ENCODE peak calls at places on chromosomes 6 and 20, in ten cellular contexts. L is stomach, P is RWPE2, Y is BE2C, W is left ventricle myocardium inferior, I is tibial nerve, R is ovary, B is cardiac muscle cell, K is lower lobe of right lung, N is body of pancreas. S is an unnamed sample.

GRCh38 chr6:151974061-151974617 is 166.7 kb downstream of the ESR1 start:
- DNase-seq in I (no peak), W (no peak), L (no peak), K (no peak), N (no peak), Y (no peak), B (no peak), R (no peak), P (no peak), S (no peak)

GRCh38 chr20:44166008-44166407 is 21.0 kb downstream of the JPH2 start:
- DNase-seq in K (no peak), B (no peak), Y (no peak), N (no peak), P (no peak), L (no peak), R (no peak), W (no peak), I (no peak), S (no peak)

GRCh38 chr6:84274856-84275255 is 47.4 kb upstream of the CEP162 start:
- DNase-seq in P (no peak), Y (no peak), N (no peak), W (no peak), I (no peak), L (no peak), K (no peak), B (no peak), R (no peak), S (no peak)

GRCh38 chr20:25223179-25223661 is 24.7 kb upstream of the PYGB start:
- DNase-seq in W (no peak), B (peak; percentile 86), P (peak; percentile 93), Y (peak; percentile 37), I (no peak), L (peak; percentile 69), R (no peak), N (no peak), K (no peak), S (peak; percentile 46)

GRCh38 chr6:157460182-157460999 is 79.4 kb downstream of the ZDHHC14 start:
- DNase-seq in W (no peak), K (no peak), I (no peak), N (no peak), Y (no peak), R (no peak), L (no peak), B (no peak), P (no peak), S (no peak)

GRCh38 chr6:45074423-45074822 is 253.7 kb upstream of the RUNX2 start:
- DNase-seq in W (no peak), B (peak; percentile 28), I (no peak), L (no peak), P (no peak), K (no peak), N (no peak), Y (no peak), R (no peak), S (no peak)

GRCh38 chr20:52828199-52828598 is 144.0 kb upstream of the TSHZ2 start:
- DNase-seq in K (no peak), Y (no peak), W (no peak), L (no peak), B (no peak), R (no peak), P (no peak), N (no peak), I (no peak), S (no peak)

GRCh38 chr6:149234051-149234962 is 83.2 kb upstream of the TAB2 start:
- DNase-seq in N (no peak), Y (no peak), P (no peak), K (no peak), R (no peak), I (no peak), L (no peak), W (no peak), B (no peak), S (peak; percentile 10)

GRCh38 chr6:135701426-135701825 is 150.1 kb upstream of the PDE7B start:
- DNase-seq in B (no peak), K (no peak), N (no peak), W (no peak), R (no peak), L (no peak), P (no peak), I (no peak), Y (no peak), S (no peak)

GRCh38 chr20:53869466-53870258 is 200.7 kb downstream of the BCAS1 start:
- DNase-seq in W (no peak), I (peak; percentile 88), K (peak; percentile 50), Y (peak; percentile 77), P (peak; percentile 86), N (peak; percentile 87), L (peak; percentile 79), B (peak; percentile 83), R (no peak), S (peak; percentile 94)

GRCh38 chr20:49484180-49485140 is 2.0 kb upstream of the KCNB1 start:
- DNase-seq in W (peak; percentile 78), K (peak; percentile 79), N (peak; percentile 86), Y (peak; percentile 96), R (peak; percentile 90), B (peak; percentile 86), L (peak; percentile 80), I (peak; percentile 67), P (peak; percentile 95), S (peak; percentile 91)
- H3K27me3 ChIP-seq in W (peaks cover 78% of the 10 kb centered on the region), K (peaks cover 65% of the 10 kb centered on the region), N (no peaks in the 10 kb centered on the region), Y (no peaks in the 10 kb centered on the region), R (no peaks in the 10 kb centered on the region), B (peaks cover 59% of the 10 kb centered on the region), L (no peaks in the 10 kb centered on the region), I (no peaks in the 10 kb centered on the region), P (peaks cover 50% of the 10 kb centered on the region), S (peaks cover 2% of the 10 kb centered on the region)

DNA sequence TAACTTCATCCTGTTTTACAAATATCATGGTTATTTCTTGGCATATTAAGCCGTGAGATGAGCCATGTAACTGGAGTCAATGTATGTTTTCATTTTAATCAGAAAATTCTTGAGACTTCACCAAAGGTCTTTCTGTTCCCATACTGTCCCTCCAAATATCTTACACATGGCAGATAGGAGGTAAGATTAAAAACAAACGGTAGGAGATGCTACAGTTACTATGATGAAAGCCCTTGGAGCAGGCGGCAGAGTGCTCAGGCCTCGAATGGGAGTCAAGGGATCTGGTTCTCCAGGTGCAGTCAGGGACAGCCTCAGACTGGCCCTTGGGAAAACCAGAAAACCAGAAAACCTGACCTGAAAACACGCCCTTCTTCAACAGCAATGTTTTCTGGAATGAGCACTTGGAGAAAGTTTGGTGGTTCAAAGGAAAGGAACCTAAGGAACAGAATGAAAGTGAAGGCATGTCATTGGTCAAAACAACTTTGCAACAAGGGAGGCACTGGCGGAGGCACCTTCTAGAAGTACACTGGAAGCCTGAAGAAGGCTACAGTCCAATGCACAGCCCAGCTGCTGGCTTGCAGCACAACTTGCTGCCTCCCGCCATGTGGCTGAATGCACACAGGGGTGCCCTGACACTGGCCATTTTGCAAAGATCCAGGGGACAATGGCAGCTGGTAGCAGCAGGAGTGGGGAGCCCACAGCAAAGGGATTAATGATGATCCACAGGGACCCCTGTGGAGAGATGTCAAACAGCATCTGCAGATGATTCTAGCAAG is 17.4 kb upstream of the FOXO3 start:
- DNase-seq in W (no peak), Y (no peak), P (no peak), I (no peak), L (no peak), N (no peak), B (no peak), K (no peak), R (no peak), S (no peak)
- H3K4me1 ChIP-seq in W (peaks cover 9% of the 10 kb centered on the region), Y (peaks cover 3% of the 10 kb centered on the region), P (no peaks in the 10 kb centered on the region), I (no peaks in the 10 kb centered on the region), L (no peaks in the 10 kb centered on the region), N (peaks cover 11% of the 10 kb centered on the region), B (no peaks in the 10 kb centered on the region), K (peaks cover 10% of the 10 kb centered on the region), R (no peaks in the 10 kb centered on the region), S (no peaks in the 10 kb centered on the region)

DNA sequence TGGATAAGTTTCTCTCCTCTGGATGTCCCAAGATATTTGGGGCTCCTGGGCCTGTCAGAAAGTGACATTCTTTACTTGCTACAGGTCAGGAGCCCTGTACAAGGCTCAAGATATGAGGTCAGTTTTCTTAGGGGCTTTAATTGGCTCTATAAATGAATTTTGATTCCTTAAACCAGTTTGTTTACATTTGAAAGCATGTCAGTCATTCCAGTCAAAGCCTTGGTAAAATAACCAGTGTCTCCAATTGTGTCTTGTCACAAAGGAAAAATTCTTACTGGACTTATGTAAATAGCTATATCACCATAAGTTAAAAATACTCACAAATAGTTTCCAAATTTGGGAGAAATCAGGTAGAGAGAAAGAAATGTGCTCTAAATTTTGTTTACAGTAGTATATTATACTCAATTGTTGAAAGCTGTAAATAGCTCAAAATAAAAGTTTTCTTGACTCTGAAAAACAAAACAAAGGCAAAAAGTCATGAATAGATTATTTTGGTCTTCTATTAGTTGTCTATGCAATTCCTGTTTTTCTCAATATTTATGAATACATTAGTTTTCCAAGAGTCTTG is 22.9 kb downstream of the RNF182 start:
- DNase-seq in B (no peak), I (no peak), K (no peak), L (no peak), Y (no peak), W (no peak), R (no peak), N (no peak), P (no peak), S (no peak)
- H3K9me3 ChIP-seq in B (peaks cover 3% of the 10 kb centered on the region), I (no peaks in the 10 kb centered on the region), K (no peaks in the 10 kb centered on the region), L (peaks cover 4% of the 10 kb centered on the region), Y (no peaks in the 10 kb centered on the region), W (peaks cover 9% of the 10 kb centered on the region), R (no peaks in the 10 kb centered on the region), N (no peaks in the 10 kb centered on the region), P (no peaks in the 10 kb centered on the region), S (peaks cover 3% of the 10 kb centered on the region)

GRCh38 chr20:20869161-20869560 is 156.7 kb upstream of the RALGAPA2 start:
- DNase-seq in K (no peak), I (no peak), P (no peak), L (no peak), W (no peak), B (no peak), R (no peak), N (no peak), Y (no peak), S (no peak)
- H3K27me3 ChIP-seq in K (peaks cover 5% of the 10 kb centered on the region), I (no peaks in the 10 kb centered on the region), P (peaks cover 21% of the 10 kb centered on the region), L (no peaks in the 10 kb centered on the region), W (peaks cover 60% of the 10 kb centered on the region), B (peaks cover 30% of the 10 kb centered on the region), R (no peaks in the 10 kb centered on the region), N (no peaks in the 10 kb centered on the region), Y (peaks cover 17% of the 10 kb centered on the region), S (no peaks in the 10 kb centered on the region)